ENCODE peak calls at places on chromosome 19, in seven cellular contexts. C is GM12865, D is astrocyte of the spinal cord, T is IMR-90, M is cardiac muscle cell, L is mesendoderm, J is foreskin fibroblast. O is an unnamed sample.

GRCh38 chr19:51680474-51680873 is 12.7 kb upstream of the SPACA6 start:
- DNase-seq in C (no peak), D (no peak), T (no peak), M (no peak), L (no peak), J (no peak), O (no peak)

GRCh38 chr19:10523135-10523636 is 5.9 kb upstream of the S1PR5 start:
- DNase-seq in C (no peak), D (no peak), T (no peak), M (no peak), L (no peak), J (no peak), O (no peak)

GRCh38 chr19:39830406-39830805 is 3.6 kb downstream of the DYRK1B start:
- DNase-seq in C (no peak), D (no peak), T (no peak), M (no peak), L (no peak), J (no peak), O (no peak)

GRCh38 chr19:35079826-35080225 is 35.8 kb upstream of the FXYD3 start:
- DNase-seq in C (no peak), D (no peak), T (no peak), M (no peak), L (no peak), J (no peak), O (no peak)

GRCh38 chr19:823565-824121 is 1.9 kb upstream of the PLPPR3 start:
- DNase-seq in C (no peak), D (no peak), T (no peak), M (no peak), L (no peak), J (no peak), O (no peak)

GRCh38 chr19:55640043-55640576 is 692 bp upstream of the ZNF580 start:
- DNase-seq in C (peak), D (peak), T (peak), M (no peak), L (peak), J (peak), O (peak)

GRCh38 chr19:51511353-51511752 is 9.8 kb upstream of the SIGLEC12 start:
- DNase-seq in C (peak), D (no peak), T (no peak), M (no peak), L (peak), J (no peak), O (peak)

GRCh38 chr19:16497042-16497441 is 848 bp downstream of the C19orf44 start:
- DNase-seq in C (no peak), D (no peak), T (no peak), M (no peak), L (no peak), J (no peak), O (peak)

GRCh38 chr19:4984106-4984380 is 15.1 kb downstream of the KDM4B start:
- DNase-seq in C (no peak), D (no peak), T (no peak), M (no peak), L (no peak), J (no peak), O (no peak)

GRCh38 chr19:43634516-43634876 is 5.2 kb downstream of the CADM4 start:
- DNase-seq in C (no peak), D (no peak), T (no peak), M (no peak), L (peak), J (no peak), O (no peak)

GRCh38 chr19:47479701-47480503 is 4.1 kb downstream of the KPTN start:
- DNase-seq in C (no peak), D (peak), T (no peak), M (peak), L (peak), J (peak), O (no peak)

DNA sequence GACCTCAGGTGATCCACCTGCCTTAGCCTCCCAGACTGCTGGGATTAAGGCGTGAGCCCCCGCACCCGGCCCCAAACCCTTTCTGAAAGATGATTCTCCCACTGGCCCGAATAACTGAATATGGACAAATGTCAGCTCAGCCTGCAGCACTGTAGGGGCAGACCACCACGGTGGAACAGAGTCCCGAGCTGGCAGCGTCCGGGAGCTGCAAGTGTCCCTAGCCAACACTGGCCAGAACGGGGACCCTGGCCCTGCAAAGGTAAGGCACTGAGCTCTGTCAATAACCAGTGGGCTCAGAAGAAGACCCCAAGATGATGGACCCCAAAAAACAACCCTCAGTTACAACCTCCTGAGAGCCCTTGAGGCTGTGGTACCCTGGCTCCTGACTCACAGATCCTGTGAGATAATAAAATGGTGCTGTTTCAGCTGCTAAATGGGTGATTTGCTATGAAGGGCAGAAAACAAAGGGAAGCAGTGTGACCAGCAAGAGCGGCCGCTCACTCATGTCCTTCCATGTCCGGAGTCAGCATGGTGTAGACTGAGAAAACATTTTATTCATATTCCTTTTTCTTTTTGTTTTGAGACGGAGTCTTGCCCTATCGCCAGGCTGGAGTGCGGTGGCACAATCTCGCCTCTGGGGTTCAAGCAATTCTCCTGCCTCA is 1.6 kb downstream of the LSM7 start:
- DNase-seq in C (no peak), D (no peak), T (no peak), M (no peak), L (peak), J (no peak), O (no peak)
- H3K4me3 ChIP-seq in C (peak), D (peak), T (no peak), M (no peak), L (no peak), J (peak), O (peak)

GRCh38 chr19:54462713-54463530 is 656 bp downstream of the LENG9 start:
- DNase-seq in C (peak), D (peak), T (peak), M (peak), L (peak), J (peak), O (peak)
- H3K4me3 ChIP-seq in C (peak), D (peak), T (peak), M (peak), L (peak), J (peak), O (peak)

GRCh38 chr19:54209748-54210494 is 9.3 kb downstream of the RPS9 start:
- DNase-seq in C (no peak), D (peak), T (peak), M (peak), L (peak), J (peak), O (peak)
- H3K4me3 ChIP-seq in C (no peak), D (no peak), T (no peak), M (no peak), L (no peak), J (no peak), O (no peak)

DNA sequence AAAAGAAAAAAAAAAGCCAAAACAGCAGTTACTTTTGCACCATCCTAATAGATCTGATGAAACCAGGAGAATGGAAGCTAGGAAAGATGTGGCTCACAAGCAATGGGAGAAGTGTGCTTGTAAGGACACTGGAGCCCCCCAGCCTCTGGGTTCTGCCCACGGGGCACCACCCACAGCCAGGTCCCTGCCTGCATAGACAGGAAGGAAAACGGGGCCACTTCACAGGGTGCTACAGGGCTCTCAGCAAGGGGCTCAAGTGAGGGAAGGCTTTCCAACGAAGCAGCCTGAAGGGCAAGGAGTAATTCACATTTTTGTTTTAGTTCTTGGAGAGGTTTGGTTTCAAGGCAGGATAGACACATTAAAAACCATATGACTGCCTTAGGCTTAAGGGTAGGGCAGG is 42.7 kb downstream of the BRD4 start:
- DNase-seq in C (no peak), D (no peak), T (no peak), M (no peak), L (no peak), J (no peak), O (no peak)
- H3K4me3 ChIP-seq in C (no peak), D (no peak), T (no peak), M (no peak), L (no peak), J (no peak), O (no peak)

GRCh38 chr19:17751912-17752273 is 616 bp downstream of the FCHO1 start:
- DNase-seq in C (peak), D (no peak), T (no peak), M (no peak), L (no peak), J (no peak), O (no peak)
- H3K4me3 ChIP-seq in C (peak), D (no peak), T (no peak), M (no peak), L (no peak), J (no peak), O (no peak)

GRCh38 chr19:2352121-2352520 is 7.9 kb upstream of the TMPRSS9 start:
- DNase-seq in C (no peak), D (no peak), T (no peak), M (no peak), L (no peak), J (no peak), O (no peak)
- H3K4me3 ChIP-seq in C (no peak), D (no peak), T (no peak), M (no peak), L (no peak), J (no peak), O (no peak)

GRCh38 chr19:14567079-14567478 is 4.8 kb downstream of the NDUFB7 start:
- DNase-seq in C (no peak), D (no peak), T (no peak), M (no peak), L (no peak), J (no peak), O (no peak)
- H3K4me3 ChIP-seq in C (no peak), D (no peak), T (no peak), M (no peak), L (no peak), J (no peak), O (no peak)

DNA sequence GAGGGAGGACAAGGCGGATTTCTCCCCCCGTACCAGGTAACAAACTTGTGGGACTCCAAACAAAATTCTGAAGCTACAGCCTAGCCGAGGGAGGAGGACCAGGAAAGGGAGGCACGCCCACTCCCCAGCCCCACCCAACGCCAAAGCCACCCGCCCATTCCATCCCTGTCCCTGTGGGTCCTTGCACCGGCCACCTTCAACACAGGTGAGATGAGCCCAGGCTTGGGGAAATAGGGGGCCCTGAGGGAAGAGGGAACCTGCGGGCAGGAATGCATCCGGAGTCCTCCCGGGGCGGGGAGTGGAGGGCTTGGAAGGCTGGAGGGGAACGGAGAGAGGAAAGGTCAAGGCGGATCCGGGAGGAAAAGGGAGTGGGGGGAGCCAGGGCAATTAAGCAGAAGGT is at the start of gene BEST2:
- DNase-seq in C (no peak), D (no peak), T (no peak), M (no peak), L (no peak), J (no peak), O (no peak)
- H3K4me3 ChIP-seq in C (no peak), D (no peak), T (no peak), M (no peak), L (no peak), J (no peak), O (no peak)

O was measured in MG63.